ENCODE peak calls at places on chromosomes 7 and 10, in four cellular contexts. V is coronary artery; J is A549; P is effector CD8-positive, alpha-beta T cell. N is an unnamed sample.

GRCh38 chr10:125824736-125825135 is 1.4 kb downstream of the BCCIP start:
- DNase-seq in V (no peak), J (peak), P (no peak), N (no peak)

GRCh38 chr10:98613446-98613845 is 166.7 kb upstream of the HPS1 start:
- DNase-seq in V (no peak), J (no peak), P (no peak), N (no peak)

GRCh38 chr7:82430518-82431465 is 12.8 kb downstream of the CACNA2D1 start:
- DNase-seq in V (no peak), J (no peak), P (no peak), N (no peak)

GRCh38 chr7:38283809-38284208 is 10.4 kb upstream of the TARP start:
- DNase-seq in V (no peak), J (no peak), P (no peak), N (no peak)

GRCh38 chr10:103203466-103203865 is 10.4 kb upstream of the NT5C2 start:
- DNase-seq in V (no peak), J (no peak), P (no peak), N (no peak)

GRCh38 chr10:132117636-132118190 is 52.0 kb downstream of the JAKMIP3 start:
- DNase-seq in V (no peak), J (no peak), P (no peak), N (no peak)

GRCh38 chr7:73738220-73738611 is 386 bp downstream of the ABHD11 start:
- DNase-seq in V (no peak), J (peak), P (peak), N (no peak)

GRCh38 chr7:155456772-155457543 is 971 bp upstream of the EN2 start:
- DNase-seq in V (no peak), J (peak), P (no peak), N (peak)

GRCh38 chr7:188174-188573 is 4.2 kb upstream of the FAM20C start:
- DNase-seq in V (no peak), J (no peak), P (no peak), N (no peak)

GRCh38 chr10:123398756-123399155 is 244.6 kb downstream of the BUB3 start:
- DNase-seq in V (no peak), J (no peak), P (no peak), N (no peak)

GRCh38 chr10:12355384-12355783 is 6.0 kb downstream of the CAMK1D start:
- DNase-seq in V (no peak), J (no peak), P (no peak), N (no peak)

GRCh38 chr7:149827089-149827981 is 10.8 kb upstream of the ZNF862 start:
- DNase-seq in V (no peak), J (no peak), P (no peak), N (peak)

GRCh38 chr7:30249316-30249715 is 35.1 kb upstream of the ZNRF2 start:
- DNase-seq in V (no peak), J (no peak), P (no peak), N (no peak)